ENCODE peak calls at places on chromosomes 6 and 20, in seven cellular contexts. I is IMR-90, Y is H1, M is H9, P is mesendoderm, E is mesenchymal stem cell, W is trophoblast cell. N is an unnamed sample.

GRCh38 chr6:56528412-56528841 is 114.3 kb downstream of the DST start:
- DNase-seq in E (peak), Y (no peak), I (peak), W (peak), P (no peak), M (no peak), N (no peak)

GRCh38 chr6:16420715-16421461 is 182.5 kb downstream of the GMPR start:
- DNase-seq in E (peak), I (peak), Y (no peak), P (no peak), W (no peak), M (no peak), N (no peak)

GRCh38 chr6:157625764-157626163 is 197.3 kb upstream of the SNX9 start:
- DNase-seq in Y (no peak), M (no peak), W (no peak), P (no peak), E (no peak), I (no peak), N (no peak)

GRCh38 chr20:51497542-51498467 is 44.7 kb downstream of the NFATC2 start:
- DNase-seq in P (no peak), M (no peak), E (no peak), W (no peak), I (peak), Y (no peak), N (no peak)

GRCh38 chr20:45341939-45342862 is 6.0 kb downstream of the SDC4 start:
- DNase-seq in P (peak), E (peak), M (peak), W (peak), I (peak), Y (no peak), N (no peak)

GRCh38 chr20:5862703-5863039 is 87.7 kb downstream of the TRMT6 start:
- DNase-seq in P (no peak), Y (no peak), W (no peak), M (no peak), I (no peak), E (no peak), N (no peak)

GRCh38 chr20:63947638-63948456 is 8.4 kb downstream of the UCKL1 start:
- DNase-seq in Y (no peak), I (no peak), E (no peak), P (no peak), W (no peak), M (no peak), N (no peak)

GRCh38 chr20:3652217-3652616 is 11.0 kb downstream of the GFRA4 start:
- DNase-seq in I (no peak), P (no peak), M (no peak), Y (no peak), E (no peak), W (no peak), N (no peak)

GRCh38 chr20:2123720-2124119 is 22.1 kb downstream of the STK35 start:
- DNase-seq in Y (no peak), E (no peak), P (no peak), W (no peak), M (no peak), I (no peak), N (no peak)

GRCh38 chr20:4661191-4661590 is 60.5 kb upstream of the PRND start:
- DNase-seq in E (no peak), W (no peak), M (peak), I (no peak), P (no peak), Y (no peak), N (no peak)

GRCh38 chr6:140370949-140371348 is 996.5 kb upstream of the CITED2 start:
- DNase-seq in P (no peak), E (no peak), M (no peak), W (no peak), I (no peak), Y (no peak), N (no peak)

GRCh38 chr20:61257596-61257995 is 5.5 kb downstream of the CDH4 start:
- DNase-seq in M (no peak), I (no peak), W (no peak), E (no peak), P (no peak), Y (no peak), N (no peak)

GRCh38 chr20:57715268-57715904 is 5.6 kb upstream of the PMEPA1 start:
- DNase-seq in M (no peak), W (no peak), Y (no peak), P (no peak), E (no peak), I (no peak), N (no peak)

GRCh38 chr20:57713505-57713903 is 3.7 kb upstream of the PMEPA1 start:
- DNase-seq in P (no peak), W (peak), E (peak), Y (no peak), I (no peak), M (no peak), N (no peak)

GRCh38 chr20:57714409-57715267 is 4.8 kb upstream of the PMEPA1 start:
- DNase-seq in W (peak), P (no peak), Y (no peak), M (no peak), I (peak), E (peak), N (no peak)

GRCh38 chr20:57712851-57713504 is 3.2 kb upstream of the PMEPA1 start:
- DNase-seq in P (no peak), W (no peak), M (no peak), Y (no peak), I (no peak), E (no peak), N (no peak)

GRCh38 chr20:57713951-57714350 is 4.1 kb upstream of the PMEPA1 start:
- DNase-seq in E (no peak), M (no peak), Y (no peak), P (no peak), W (no peak), I (no peak), N (no peak)
- H3K4me2 ChIP-seq in E (no peak), M (no peak), Y (no peak), P (no peak), W (no peak), I (no peak), N (no peak)

GRCh38 chr6:165746331-165746730 is 83.3 kb upstream of the PDE10A start:
- DNase-seq in P (no peak), Y (no peak), E (no peak), M (no peak), W (no peak), I (no peak), N (no peak)
- H2AK5ac ChIP-seq in P (no peak), Y (no peak), E (no peak), M (no peak), W (no peak), I (no peak), N (no peak)

GRCh38 chr6:81966968-81967367 is 214.5 kb upstream of the TENT5A start:
- DNase-seq in E (no peak), W (peak), I (no peak), M (no peak), P (no peak), Y (no peak), N (no peak)

GRCh38 chr6:81969814-81970213 is 217.3 kb upstream of the TENT5A start:
- DNase-seq in E (no peak), M (peak), P (peak), W (no peak), I (no peak), Y (peak), N (no peak)

GRCh38 chr6:81969011-81969410 is 216.5 kb upstream of the TENT5A start:
- DNase-seq in P (no peak), E (no peak), Y (no peak), W (no peak), I (no peak), M (no peak), N (no peak)
- H3K18ac ChIP-seq in P (no peak), E (no peak), Y (no peak), W (no peak), I (no peak), M (no peak), N (no peak)

GRCh38 chr6:70131528-70131927 is 171.4 kb downstream of the COL9A1 start:
- DNase-seq in P (no peak), E (peak), Y (no peak), M (no peak), W (no peak), I (no peak), N (no peak)

GRCh38 chr6:70135219-70135769 is 167.6 kb downstream of the COL9A1 start:
- DNase-seq in E (no peak), P (peak), W (no peak), I (no peak), M (peak), Y (peak), N (no peak)

GRCh38 chr6:70130865-70131264 is 172.0 kb downstream of the COL9A1 start:
- DNase-seq in Y (no peak), M (no peak), W (no peak), I (no peak), E (no peak), P (no peak), N (no peak)

GRCh38 chr6:70134542-70134941 is 168.3 kb downstream of the COL9A1 start:
- DNase-seq in I (no peak), P (no peak), M (no peak), W (no peak), Y (no peak), E (no peak), N (no peak)

DNA sequence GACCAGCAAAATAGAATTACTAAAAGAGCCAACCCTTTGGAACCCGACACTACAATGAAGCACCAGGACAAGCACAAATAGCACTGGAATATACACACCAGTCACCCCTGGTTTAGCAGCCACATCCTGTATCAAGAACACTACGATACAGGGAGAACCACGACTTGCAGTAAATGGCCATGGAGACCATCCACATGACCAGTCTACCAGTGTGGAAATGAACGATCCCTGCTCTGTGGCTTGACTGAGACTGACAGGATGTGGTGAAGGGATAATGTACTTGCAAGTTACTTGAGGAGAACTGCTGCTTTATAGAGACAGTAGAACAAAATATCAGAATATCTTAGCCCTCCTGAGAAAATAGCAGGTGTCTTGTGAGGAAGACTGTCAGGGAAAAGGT is 169.6 kb downstream of the COL9A1 start:
- DNase-seq in P (no peak), Y (no peak), W (no peak), M (no peak), I (no peak), E (no peak), N (no peak)
- H3K4me2 ChIP-seq in P (no peak), Y (no peak), W (no peak), M (no peak), I (no peak), E (no peak), N (no peak)

N was measured in neuronal stem cell.